ENCODE peak calls at places on chromosomes 12 and 14, in six cellular contexts. N is NCI-H1694, S is NCI-H1436, Z is hippocampal formation, U is lung microvascular endothelial cell, I is ELR. J is an unnamed sample.

GRCh38 chr12:131388164-131388795 is 322.6 kb upstream of the SFSWAP start:
- DNase-seq in U (no peak), I (no peak), S (peak), Z (peak), N (no peak), J (peak)

GRCh38 chr14:64725360-64725815 is 21.2 kb downstream of the PLEKHG3 start:
- DNase-seq in S (peak), U (no peak), N (no peak), I (no peak), Z (no peak), J (no peak)

GRCh38 chr14:102922490-102923200 is at the start of gene AMN:
- DNase-seq in N (no peak), S (no peak), Z (no peak), U (no peak), I (no peak), J (no peak)

GRCh38 chr12:21913823-21914222 is 27.4 kb downstream of the ABCC9 start:
- DNase-seq in I (no peak), S (no peak), Z (no peak), U (no peak), N (no peak), J (no peak)

GRCh38 chr14:70033561-70033960 is 154.3 kb downstream of the SMOC1 start:
- DNase-seq in U (no peak), N (no peak), S (no peak), I (no peak), Z (no peak), J (no peak)

GRCh38 chr12:128690641-128691040 is 133.1 kb downstream of the SLC15A4 start:
- DNase-seq in Z (no peak), I (no peak), N (no peak), U (no peak), S (no peak), J (peak)

GRCh38 chr14:90508536-90509254 is 111.9 kb downstream of the CALM1 start:
- DNase-seq in S (no peak), N (no peak), U (peak), Z (no peak), I (no peak), J (no peak)

GRCh38 chr14:102803139-102803538 is 25.9 kb downstream of the TRAF3 start:
- DNase-seq in N (no peak), Z (no peak), I (no peak), U (no peak), S (no peak), J (no peak)

GRCh38 chr14:82060219-82060618 is 526.6 kb upstream of the SEL1L start:
- DNase-seq in Z (no peak), S (no peak), U (no peak), I (no peak), N (no peak), J (no peak)

GRCh38 chr12:47247418-47247817 is 167.7 kb upstream of the AMIGO2 start:
- DNase-seq in S (no peak), N (no peak), U (no peak), Z (peak), I (no peak), J (peak)

GRCh38 chr14:92647499-92648279 is 100.7 kb downstream of the LGMN start:
- DNase-seq in N (no peak), S (no peak), Z (no peak), I (peak), U (no peak), J (no peak)

GRCh38 chr12:38625306-38625705 is 280.1 kb downstream of the CPNE8 start:
- DNase-seq in I (no peak), N (no peak), S (no peak), Z (no peak), U (no peak), J (no peak)

GRCh38 chr12:27142102-27142721 is 59.8 kb upstream of the C12orf71 start:
- DNase-seq in U (peak), Z (peak), N (peak), S (peak), I (peak), J (peak)

GRCh38 chr14:85471156-85471555 is 58.8 kb upstream of the FLRT2 start:
- DNase-seq in I (peak), N (no peak), S (no peak), U (no peak), Z (no peak), J (no peak)

GRCh38 chr12:131482199-131482598 is 228.7 kb upstream of the SFSWAP start:
- DNase-seq in S (no peak), N (no peak), I (no peak), U (no peak), Z (no peak), J (no peak)

GRCh38 chr14:58969951-58970751 is 218.3 kb upstream of the DAAM1 start:
- DNase-seq in N (no peak), U (no peak), S (no peak), I (peak), Z (no peak), J (no peak)